ENCODE peak calls at places on chromosomes 11 and 22, in four cellular contexts. Y is small intestine, T is cardiac muscle cell, Z is left ventricle myocardium inferior. M is an unnamed sample. For H3K9me3 and H3K4me1, the result is how much of the 10 kb centered on the place peaks cover.

GRCh38 chr11:115226556-115226955 is 277.7 kb downstream of the CADM1 start:
- DNase-seq in Z (no peak), T (peak), Y (no peak), M (no peak)

GRCh38 chr22:35592418-35592967 is 24.6 kb downstream of the MB start:
- DNase-seq in T (no peak), Z (no peak), Y (no peak), M (peak)

GRCh38 chr22:46064236-46064965 is 85.9 kb upstream of the PPARA start:
- DNase-seq in Z (peak), Y (no peak), T (no peak), M (peak)

GRCh38 chr22:27331526-27332281 is 469.9 kb downstream of the MN1 start:
- DNase-seq in Z (peak), Y (no peak), T (peak), M (no peak)

GRCh38 chr22:39472570-39473556 is 16.1 kb downstream of the MGAT3 start:
- DNase-seq in T (peak), Y (peak), Z (no peak), M (peak)

GRCh38 chr11:62104816-62105610 is 18.8 kb upstream of the INCENP start:
- DNase-seq in Y (peak), T (no peak), Z (no peak), M (no peak)

GRCh38 chr11:8833568-8834275 is 77.3 kb upstream of the AKIP1 start:
- DNase-seq in Y (no peak), Z (no peak), T (no peak), M (no peak)

GRCh38 chr11:119266517-119267255 is 50.2 kb downstream of the MCAM start:
- DNase-seq in T (no peak), Y (no peak), Z (no peak), M (no peak)

GRCh38 chr11:47593492-47593933 is 698 bp downstream of the C1QTNF4 start:
- DNase-seq in T (no peak), Z (no peak), Y (no peak), M (no peak)

GRCh38 chr11:12693485-12694181 is 19.4 kb downstream of the TEAD1 start:
- DNase-seq in Z (peak), Y (peak), T (no peak), M (peak)

GRCh38 chr11:72591785-72592490 is 82.3 kb downstream of the PDE2A start:
- DNase-seq in Y (no peak), Z (no peak), T (no peak), M (no peak)

GRCh38 chr11:86492370-86493030 is 117.8 kb downstream of the CCDC81 start:
- DNase-seq in Z (no peak), Y (no peak), T (no peak), M (no peak)

GRCh38 chr11:112795142-112795815 is 165.9 kb upstream of the NCAM1 start:
- DNase-seq in Z (no peak), T (no peak), Y (peak), M (no peak)

GRCh38 chr11:8258289-8258688 is 5.4 kb downstream of the LMO1 start:
- DNase-seq in Y (no peak), T (no peak), Z (no peak), M (no peak)

GRCh38 chr11:16981651-16982194 is 32.5 kb downstream of the PLEKHA7 start:
- DNase-seq in T (no peak), Z (no peak), Y (no peak), M (peak)

GRCh38 chr11:16917941-16918340 is 96.3 kb downstream of the PLEKHA7 start:
- DNase-seq in T (no peak), Y (peak), Z (no peak), M (no peak)

GRCh38 chr11:125935056-125935455 is 10.8 kb upstream of the VSIG10L2 start:
- DNase-seq in Y (no peak), T (no peak), Z (no peak), M (no peak)

GRCh38 chr22:40463017-40463631 is 92.7 kb downstream of the SGSM3 start:
- DNase-seq in Y (peak), T (no peak), Z (no peak), M (no peak)

GRCh38 chr11:69924308-69925161 is 105.3 kb upstream of the FGF3 start:
- DNase-seq in Z (no peak), Y (no peak), T (no peak), M (no peak)

GRCh38 chr22:20507253-20508066 is at the start of gene MED15:
- DNase-seq in Y (peak), Z (peak), T (peak), M (peak)

GRCh38 chr22:46126853-46127385 is 23.4 kb upstream of the PPARA start:
- DNase-seq in Z (no peak), Y (no peak), T (no peak), M (no peak)

GRCh38 chr11:9563196-9563730 is 10.2 kb upstream of the WEE1 start:
- DNase-seq in T (no peak), Z (no peak), Y (no peak), M (no peak)

GRCh38 chr11:116311141-116311540 is 461.6 kb downstream of the BUD13 start:
- DNase-seq in Y (no peak), T (no peak), Z (no peak), M (no peak)

GRCh38 chr11:93605638-93606037 is 55.8 kb upstream of the CEP295 start:
- DNase-seq in T (no peak), Z (no peak), Y (no peak), M (no peak)

GRCh38 chr11:121163658-121164308 is 62.7 kb downstream of the TECTA start:
- DNase-seq in Z (no peak), Y (no peak), T (no peak), M (no peak)

GRCh38 chr11:68832476-68833176 is 9.1 kb downstream of the CPT1A start:
- DNase-seq in Y (peak), T (no peak), Z (no peak), M (no peak)

GRCh38 chr11:130831506-130832385 is 84.5 kb downstream of the SNX19 start:
- DNase-seq in Z (no peak), Y (no peak), T (no peak), M (no peak)

GRCh38 chr22:19451570-19451969 is 4.1 kb upstream of the C22orf39 start:
- DNase-seq in Y (no peak), T (no peak), Z (no peak), M (no peak)

GRCh38 chr11:92500463-92500862 is 275.8 kb downstream of the FAT3 start:
- DNase-seq in Y (no peak), Z (no peak), T (no peak), M (no peak)

GRCh38 chr11:14422052-14422813 is 63.2 kb upstream of the RRAS2 start:
- DNase-seq in Y (peak), Z (peak), T (peak), M (peak)

GRCh38 chr11:31325162-31325561 is 44.4 kb downstream of the DCDC1 start:
- DNase-seq in Y (no peak), T (no peak), Z (no peak), M (no peak)

GRCh38 chr11:32053151-32053550 is 37.7 kb upstream of the RCN1 start:
- DNase-seq in T (no peak), Y (no peak), Z (no peak), M (no peak)

GRCh38 chr11:57680552-57680874 is 12.6 kb downstream of the ZDHHC5 start:
- DNase-seq in Z (no peak), Y (peak), T (no peak), M (no peak)

GRCh38 chr11:1161410-1162152 is 3.8 kb downstream of the MUC5AC start:
- DNase-seq in Z (peak), Y (no peak), T (no peak), M (no peak)

GRCh38 chr11:11731311-11732083 is 109.7 kb upstream of the GALNT18 start:
- DNase-seq in T (no peak), Y (no peak), Z (no peak), M (no peak)

GRCh38 chr22:19871023-19871844 is 16.6 kb upstream of the GNB1L start:
- DNase-seq in T (no peak), Z (no peak), Y (no peak), M (peak)

DNA sequence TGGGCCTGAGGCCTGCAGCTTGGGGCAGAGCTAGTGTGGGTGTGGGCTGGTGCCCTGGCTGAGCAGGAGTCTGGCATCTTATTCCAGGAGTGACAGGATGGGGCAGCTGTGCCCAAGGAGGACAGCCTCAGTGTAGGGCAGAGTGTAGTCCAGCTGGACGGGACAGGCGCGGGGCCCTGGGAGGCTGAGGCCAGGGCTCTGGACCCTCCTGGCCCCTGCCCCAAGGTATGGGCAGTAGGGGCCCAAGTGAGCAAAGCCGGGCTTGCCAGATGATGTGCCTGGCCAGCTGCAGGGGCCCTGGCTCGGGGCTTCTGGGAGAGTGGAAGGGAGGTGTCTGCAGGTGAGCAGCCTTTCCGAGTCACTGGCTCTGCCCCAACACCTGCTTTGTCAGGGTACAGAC is 1190.9 kb downstream of the BRD1 start:
- DNase-seq in Y (no peak), Z (no peak), T (no peak), M (no peak)
- H3K9me3 ChIP-seq in Y (under half), Z (under half), T (under half), M (under half)

GRCh38 chr22:28821452-28821851 is 21.1 kb upstream of the XBP1 start:
- DNase-seq in Y (no peak), T (no peak), Z (no peak), M (no peak)
- H3K4me1 ChIP-seq in Y (under half), T (under half), Z (under half), M (under half)

DNA sequence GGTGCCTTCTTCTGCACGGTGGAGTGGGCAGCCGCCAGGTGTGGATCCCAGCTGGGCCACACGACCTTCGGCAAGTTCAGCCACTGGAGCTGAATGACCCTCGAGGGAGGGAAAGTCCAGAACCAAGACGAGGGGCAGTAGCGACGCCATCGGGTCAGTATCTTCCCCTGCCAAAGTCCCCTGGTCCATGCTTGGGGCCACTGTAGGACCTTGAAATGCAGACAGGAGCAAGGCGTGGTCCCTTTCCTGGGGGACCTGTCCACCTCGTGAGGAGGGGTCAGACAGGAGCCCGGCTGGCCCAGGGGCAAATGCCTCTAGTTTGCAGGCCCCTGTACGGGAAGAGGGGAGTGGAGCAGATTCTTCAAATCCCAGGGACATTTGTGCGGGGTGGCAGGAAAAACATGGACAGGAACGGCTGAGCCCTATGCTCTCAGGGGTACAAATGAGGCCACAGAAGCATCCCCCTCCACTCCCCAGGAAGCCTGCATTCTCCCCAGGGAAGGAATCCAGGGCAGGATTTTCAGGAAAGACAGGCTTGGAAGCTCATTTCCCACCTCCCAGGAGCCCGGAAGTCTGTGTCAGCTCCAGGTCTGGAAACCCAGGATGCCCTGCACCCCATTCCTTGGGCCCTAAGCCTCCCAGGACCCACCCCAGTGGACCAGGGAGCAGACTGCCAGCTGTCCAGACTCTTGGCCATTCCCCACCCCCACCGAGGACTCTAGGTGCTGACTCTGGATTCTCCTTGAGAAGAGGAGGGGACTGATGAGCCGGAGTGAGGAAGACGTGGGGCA is 6.6 kb downstream of the SHANK2 start:
- DNase-seq in Y (no peak), Z (no peak), T (no peak), M (no peak)
- H3K27ac ChIP-seq in Y (no peak), Z (no peak), T (no peak), M (no peak)

DNA sequence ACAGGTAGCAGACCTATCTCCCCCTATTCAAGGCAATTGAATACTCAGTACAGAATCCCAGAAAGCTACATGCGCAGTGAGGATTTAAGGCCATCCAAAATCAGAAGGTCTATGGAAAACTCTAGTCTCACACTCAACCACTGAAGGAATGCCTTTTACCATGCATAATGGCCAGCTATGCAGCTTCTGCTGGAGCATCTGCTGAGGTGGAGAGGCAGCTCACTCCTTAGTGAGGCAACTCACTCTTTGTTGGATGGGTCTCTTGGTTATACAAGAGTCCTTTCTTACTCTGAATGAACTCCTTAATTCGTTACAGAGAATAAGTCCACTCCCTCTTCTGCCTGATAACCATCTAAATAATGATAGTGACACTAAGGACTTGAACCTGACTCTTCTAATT is 286.4 kb upstream of the CCDC90B start:
- DNase-seq in Z (no peak), T (no peak), Y (no peak), M (no peak)
- H3K9me3 ChIP-seq in Z (under half), T (under half), Y (under half), M (under half)

GRCh38 chr11:83528225-83528624 is 242.1 kb upstream of the CCDC90B start:
- DNase-seq in Z (no peak), T (no peak), Y (no peak), M (no peak)

GRCh38 chr11:83523676-83524075 is 237.5 kb upstream of the CCDC90B start:
- DNase-seq in Z (no peak), Y (no peak), T (no peak), M (no peak)

GRCh38 chr11:83528877-83529276 is 242.7 kb upstream of the CCDC90B start:
- DNase-seq in Z (no peak), Y (no peak), T (no peak), M (no peak)
- H3K4me1 ChIP-seq in Z (under half), Y (under half), T (under half), M (under half)

GRCh38 chr11:128692750-128693578 is 908 bp upstream of the FLI1 start:
- DNase-seq in Z (no peak), T (no peak), Y (no peak), M (peak)

GRCh38 chr11:128697645-128698174 is 3.8 kb downstream of the FLI1 start:
- DNase-seq in Y (no peak), Z (no peak), T (no peak), M (no peak)

GRCh38 chr11:128694618-128695481 is 978 bp downstream of the FLI1 start:
- DNase-seq in Z (no peak), T (peak), Y (no peak), M (peak)

GRCh38 chr11:128695539-128696221 is 1.8 kb downstream of the FLI1 start:
- DNase-seq in Z (no peak), Y (peak), T (no peak), M (peak)

GRCh38 chr11:128696930-128697329 is 3.1 kb downstream of the FLI1 start:
- DNase-seq in Z (no peak), T (no peak), Y (no peak), M (no peak)
- H3K27ac ChIP-seq in Z (peak), T (no peak), Y (no peak), M (peak)

DNA sequence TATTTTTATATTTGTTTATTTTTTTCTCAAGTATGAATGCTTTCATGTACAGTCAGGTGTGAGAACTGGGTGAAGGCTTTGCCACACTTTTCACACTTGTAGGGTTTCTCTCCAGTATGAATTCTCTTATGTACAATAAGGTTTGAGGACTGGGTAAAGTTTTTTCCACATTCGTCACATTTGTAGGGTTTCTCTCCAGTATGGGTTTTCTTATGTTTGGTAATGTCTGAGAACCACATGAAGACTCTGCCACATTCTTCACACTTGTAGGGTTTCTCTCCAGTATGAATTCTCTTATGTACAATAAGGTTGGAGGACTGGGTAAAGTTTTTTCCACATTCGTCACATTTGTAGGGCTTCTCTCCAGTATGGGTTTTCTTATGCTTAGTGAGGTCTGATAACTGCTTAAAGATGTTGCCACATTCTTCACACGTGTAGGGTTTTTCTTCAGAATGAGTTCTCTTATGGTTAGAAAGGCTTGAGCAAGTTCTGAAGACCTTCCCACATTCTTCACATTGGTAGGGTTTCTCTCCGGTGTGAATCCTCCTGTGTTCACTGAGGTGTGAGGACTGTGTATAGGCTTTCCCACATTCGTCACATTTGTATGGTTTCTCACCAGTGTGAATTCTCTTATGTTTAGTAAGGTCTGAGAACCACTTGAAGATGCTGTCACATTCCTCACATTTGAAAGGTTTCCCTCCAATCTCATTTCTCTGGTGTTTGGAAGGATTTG is 19.7 kb downstream of the ZNF195 start:
- DNase-seq in Z (no peak), T (no peak), Y (no peak), M (no peak)
- H3K9me3 ChIP-seq in Z (half or more), T (under half), Y (under half), M (under half)

GRCh38 chr22:22838148-22838786 is 49.3 kb upstream of the IGLL5 start:
- DNase-seq in Z (no peak), T (no peak), Y (no peak), M (no peak)
- H3K4me1 ChIP-seq in Z (under half), T (under half), Y (under half), M (under half)